ENCODE peak calls at places on chromosomes 16 and 17, in seven cellular contexts. K, E, B, I, Q, G and W are unnamed samples.
A peak's percentile ranks its signal among the peaks of the same experiment; 100 is the strongest.

GRCh38 chr16:71255721-71256120 is 25.2 kb upstream of the HYDIN start:
- DNase-seq in K (no peak), E (no peak), B (no peak), I (no peak), Q (no peak), G (no peak), W (no peak)

GRCh38 chr17:58047751-58048150 is 35.5 kb upstream of the DYNLL2 start:
- DNase-seq in K (no peak), E (no peak), B (no peak), I (no peak), Q (no peak), G (no peak), W (no peak)

GRCh38 chr16:74944466-74944865 is 40.5 kb downstream of the WDR59 start:
- DNase-seq in K (no peak), E (no peak), B (no peak), I (no peak), Q (no peak), G (no peak), W (no peak)

GRCh38 chr17:57899391-57899790 is 49.5 kb upstream of the MRPS23 start:
- DNase-seq in K (no peak), E (no peak), B (peak; percentile 65), I (no peak), Q (no peak), G (no peak), W (no peak)

GRCh38 chr16:87387942-87388817 is 4.0 kb upstream of the MAP1LC3B start:
- DNase-seq in K (peak; percentile 93), E (peak; percentile 97), B (peak; percentile 95), I (peak; percentile 86), Q (peak; percentile 97), G (peak; percentile 99), W (peak; percentile 98)

GRCh38 chr16:25126820-25127232 is 15.3 kb downstream of the LCMT1 start:
- DNase-seq in K (no peak), E (no peak), B (no peak), I (no peak), Q (no peak), G (peak; percentile 71), W (no peak)

GRCh38 chr17:48597775-48598631 is 4.4 kb upstream of the HOXB5 start:
- DNase-seq in K (peak; percentile 47), E (no peak), B (peak; percentile 78), I (peak; percentile 42), Q (no peak), G (no peak), W (no peak)

GRCh38 chr17:78252111-78252634 is 20.7 kb downstream of the TMEM235 start:
- DNase-seq in K (peak; percentile 37), E (no peak), B (no peak), I (peak; percentile 85), Q (no peak), G (no peak), W (no peak)

GRCh38 chr16:88993006-88993787 is 16.2 kb upstream of the CBFA2T3 start:
- DNase-seq in K (no peak), E (no peak), B (no peak), I (no peak), Q (no peak), G (no peak), W (no peak)

GRCh38 chr17:78818932-78819331 is 21.7 kb downstream of the USP36 start:
- DNase-seq in K (peak; percentile 33), E (no peak), B (peak; percentile 30), I (peak; percentile 64), Q (no peak), G (no peak), W (no peak)

GRCh38 chr16:81513204-81514040 is 68.8 kb downstream of the CMIP start:
- DNase-seq in K (no peak), E (peak; percentile 93), B (peak; percentile 81), I (no peak), Q (no peak), G (no peak), W (no peak)

GRCh38 chr17:64327201-64327930 is 63.3 kb downstream of the PECAM1 start:
- DNase-seq in K (no peak), E (no peak), B (no peak), I (no peak), Q (no peak), G (peak; percentile 59), W (no peak)

GRCh38 chr16:83979456-83979855 is 11.4 kb downstream of the NECAB2 start:
- DNase-seq in K (no peak), E (no peak), B (no peak), I (no peak), Q (no peak), G (no peak), W (no peak)

GRCh38 chr17:64599187-64599676 is 62.9 kb downstream of the SMURF2 start:
- DNase-seq in K (peak; percentile 32), E (no peak), B (no peak), I (peak; percentile 60), Q (no peak), G (no peak), W (no peak)

GRCh38 chr16:8376430-8376829 is 213.9 kb downstream of the TMEM114 start:
- DNase-seq in K (no peak), E (no peak), B (no peak), I (no peak), Q (no peak), G (no peak), W (no peak)

GRCh38 chr16:4832698-4833343 is 14.3 kb downstream of the GLYR1 start:
- DNase-seq in K (no peak), E (no peak), B (no peak), I (no peak), Q (no peak), G (no peak), W (no peak)

GRCh38 chr17:66717680-66718079 is 117.2 kb upstream of the CACNG5 start:
- DNase-seq in K (no peak), E (no peak), B (no peak), I (no peak), Q (no peak), G (no peak), W (no peak)

GRCh38 chr17:39191750-39192510 is 5.5 kb downstream of the CACNB1 start:
- DNase-seq in K (no peak), E (no peak), B (peak; percentile 91), I (no peak), Q (no peak), G (no peak), W (no peak)

GRCh38 chr17:41891135-41892065 is 26.2 kb upstream of the KLHL11 start:
- DNase-seq in K (no peak), E (no peak), B (no peak), I (no peak), Q (no peak), G (no peak), W (no peak)

GRCh38 chr17:9419932-9420453 is 155.6 kb downstream of the STX8 start:
- DNase-seq in K (no peak), E (no peak), B (no peak), I (no peak), Q (no peak), G (no peak), W (no peak)

DNA sequence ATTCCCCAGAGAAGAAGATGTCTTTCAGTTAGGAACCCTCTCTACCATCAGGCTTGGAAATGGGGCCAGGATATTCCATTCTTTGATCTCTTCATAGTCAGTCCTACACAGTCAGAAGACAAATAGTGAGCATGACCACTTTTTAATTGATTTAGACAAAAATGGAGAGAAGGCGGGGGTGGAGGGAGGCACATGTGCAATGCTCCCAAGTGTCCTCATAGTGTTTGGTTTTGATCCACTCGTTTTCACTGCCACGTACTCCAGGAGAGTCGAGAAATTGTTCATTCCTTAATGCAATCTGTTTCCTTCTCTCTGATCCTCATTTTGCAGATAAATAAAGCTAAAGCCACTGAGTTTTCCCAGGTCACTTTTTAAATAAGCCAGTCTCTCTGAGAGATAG is 176.0 kb downstream of the IRX3 start:
- DNase-seq in K (no peak), E (no peak), B (no peak), I (no peak), Q (no peak), G (no peak), W (no peak)
- H3K4me3 ChIP-seq in K (no peak overlapping the region), E (no peak overlapping the region), B (no peak overlapping the region), I (no peak overlapping the region), Q (no peak overlapping the region), G (no peak overlapping the region), W (no peak overlapping the region)

DNA sequence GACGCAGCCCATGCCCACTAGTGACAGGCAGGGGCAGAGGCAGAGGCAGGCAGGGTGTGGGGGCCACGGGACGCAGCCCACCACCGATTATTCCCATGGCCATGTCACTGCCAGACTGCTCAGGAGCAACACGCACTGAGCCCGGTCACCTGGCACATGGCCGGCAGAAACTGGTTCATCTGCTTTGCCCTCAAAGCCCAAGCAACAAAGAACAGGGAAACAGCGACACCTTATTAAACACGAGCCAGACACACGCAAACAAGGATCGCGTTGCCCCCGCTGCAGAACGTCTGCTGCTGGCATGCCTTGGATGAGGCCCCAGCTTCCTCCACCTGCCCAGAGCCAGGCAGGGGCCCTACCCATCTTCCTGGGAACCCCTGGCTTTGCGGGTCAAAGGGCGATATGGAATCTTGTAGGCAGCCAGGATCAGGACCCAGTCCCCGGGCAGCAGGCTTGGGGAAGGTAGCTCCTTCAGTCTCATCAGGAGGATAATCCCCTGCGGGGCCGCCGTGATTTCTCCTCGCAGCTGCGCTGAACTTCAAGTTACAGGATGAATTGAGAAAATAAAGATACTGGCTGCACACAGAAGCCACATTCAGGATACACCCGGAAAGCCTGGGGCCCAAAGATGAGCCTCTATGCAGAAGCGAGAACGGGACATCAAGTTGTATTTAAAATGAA is 4.8 kb downstream of the TBC1D16 start:
- DNase-seq in K (peak; percentile 92), E (peak; percentile 91), B (no peak), I (no peak), Q (no peak), G (no peak), W (peak; percentile 94)
- H3K4me3 ChIP-seq in K (no peak overlapping the region), E (no peak overlapping the region), B (no peak overlapping the region), I (no peak overlapping the region), Q (no peak overlapping the region), G (no peak overlapping the region), W (no peak overlapping the region)

DNA sequence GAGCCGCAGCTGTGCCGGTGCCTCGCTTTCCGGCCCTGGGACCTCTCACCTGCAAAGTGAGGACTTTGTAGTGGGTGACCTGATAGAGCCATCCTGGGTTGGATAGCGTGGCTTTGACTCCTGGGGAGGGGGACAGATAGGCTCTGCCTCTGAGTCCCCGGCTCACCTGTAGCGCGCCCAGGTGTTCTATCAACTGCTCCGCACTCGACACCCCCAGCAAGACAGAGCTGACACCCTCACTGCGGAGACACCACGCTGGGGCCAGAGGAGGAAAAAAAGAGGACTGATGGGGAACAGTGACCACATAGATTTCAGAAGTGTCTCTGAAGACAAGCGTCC is 6.4 kb downstream of the KCNAB3 start:
- DNase-seq in K (no peak), E (no peak), B (no peak), I (no peak), Q (no peak), G (no peak), W (no peak)
- H3K4me3 ChIP-seq in K (peak overlapping the region; percentile 46), E (peak overlapping the region; percentile 23), B (peak overlapping the region; percentile 69), I (peak overlapping the region; percentile 64), Q (peak overlapping the region; percentile 51), G (peak overlapping the region; percentile 46), W (peak overlapping the region; percentile 32)

GRCh38 chr16:7158481-7158880 is 174.2 kb upstream of the RBFOX1 start:
- DNase-seq in K (no peak), E (no peak), B (no peak), I (no peak), Q (no peak), G (no peak), W (no peak)

GRCh38 chr16:7161886-7162285 is 170.8 kb upstream of the RBFOX1 start:
- DNase-seq in K (no peak), E (no peak), B (no peak), I (no peak), Q (no peak), G (no peak), W (no peak)

DNA sequence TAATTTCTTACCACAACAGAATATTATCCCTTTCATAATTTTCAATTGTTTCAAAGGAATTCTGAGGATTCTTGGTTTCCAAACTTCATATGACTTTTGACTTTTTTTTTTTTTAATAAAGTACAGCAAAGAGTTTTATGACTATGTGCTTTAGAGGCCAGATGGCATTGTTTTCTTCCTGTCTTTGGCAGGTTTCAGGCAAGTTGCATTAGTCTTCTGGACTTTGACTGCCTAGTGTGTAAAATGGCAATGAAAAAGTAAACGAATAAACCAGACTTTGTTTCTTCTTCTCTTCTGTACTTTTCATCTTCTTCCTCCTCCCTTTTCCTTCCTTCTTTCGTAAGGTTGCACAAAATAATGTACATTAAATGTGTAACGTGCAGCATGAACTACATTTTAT is 172.6 kb upstream of the RBFOX1 start:
- DNase-seq in K (no peak), E (no peak), B (no peak), I (no peak), Q (no peak), G (no peak), W (no peak)
- H3K4me3 ChIP-seq in K (no peak overlapping the region), E (no peak overlapping the region), B (no peak overlapping the region), I (no peak overlapping the region), Q (no peak overlapping the region), G (no peak overlapping the region), W (no peak overlapping the region)